ENCODE peak calls at places on chromosomes 3 and 15, in eight cellular contexts. One of them, this sample, is unnamed.

GRCh38 chr15:62067448-62068044 is 769 bp downstream of the C2CD4A start:
- ATAC-seq in memory B cell: peak; percentile 63
- ATAC-seq in CD4-positive, alpha-beta T cell: peak; percentile 65
- ATAC-seq in activated T-cell treated with anti-CD3 and anti-CD28 coated beads, Interleukin-2, amount 50 U/mL, for 4 hours: peak; percentile 74
- ATAC-seq in left colon: peak; percentile 60
- ATAC-seq in IMR-90: peak; percentile 7
- ATAC-seq in right cardiac atrium: peak; percentile 57
- ATAC-seq in activated B cell treated with CpG ODN at 0.5 μM for 24 hours: peak; percentile 66
- ATAC-seq in this sample: peak; percentile 61

GRCh38 chr3:118949113-118949760 is 85.4 kb downstream of the IGSF11 start:
- ATAC-seq in CD4-positive, alpha-beta T cell: peak; percentile 68
- ATAC-seq in right cardiac atrium: no peak
- ATAC-seq in activated T-cell treated with anti-CD3 and anti-CD28 coated beads, Interleukin-2, amount 50 U/mL, for 4 hours: peak; percentile 54
- ATAC-seq in left colon: no peak
- ATAC-seq in activated B cell treated with CpG ODN at 0.5 μM for 24 hours: no peak
- ATAC-seq in IMR-90: no peak
- ATAC-seq in memory B cell: no peak
- ATAC-seq in this sample: peak; percentile 37

GRCh38 chr3:149534671-149535394 is 60.3 kb downstream of the TM4SF4 start:
- ATAC-seq in CD4-positive, alpha-beta T cell: no peak
- ATAC-seq in activated B cell treated with CpG ODN at 0.5 μM for 24 hours: no peak
- ATAC-seq in IMR-90: peak; percentile 42
- ATAC-seq in activated T-cell treated with anti-CD3 and anti-CD28 coated beads, Interleukin-2, amount 50 U/mL, for 4 hours: no peak
- ATAC-seq in memory B cell: no peak
- ATAC-seq in right cardiac atrium: peak; percentile 55
- ATAC-seq in left colon: no peak
- ATAC-seq in this sample: no peak

GRCh38 chr3:156681003-156681402 is 6.6 kb downstream of the TIPARP start:
- ATAC-seq in activated T-cell treated with anti-CD3 and anti-CD28 coated beads, Interleukin-2, amount 50 U/mL, for 4 hours: no peak
- ATAC-seq in left colon: peak; percentile 78
- ATAC-seq in IMR-90: no peak
- ATAC-seq in activated B cell treated with CpG ODN at 0.5 μM for 24 hours: peak; percentile 78
- ATAC-seq in right cardiac atrium: peak; percentile 91
- ATAC-seq in memory B cell: peak; percentile 94
- ATAC-seq in CD4-positive, alpha-beta T cell: no peak
- ATAC-seq in this sample: no peak

GRCh38 chr3:43910750-43911149 is 220.0 kb downstream of the ABHD5 start:
- ATAC-seq in activated T-cell treated with anti-CD3 and anti-CD28 coated beads, Interleukin-2, amount 50 U/mL, for 4 hours: no peak
- ATAC-seq in right cardiac atrium: no peak
- ATAC-seq in activated B cell treated with CpG ODN at 0.5 μM for 24 hours: no peak
- ATAC-seq in CD4-positive, alpha-beta T cell: no peak
- ATAC-seq in memory B cell: no peak
- ATAC-seq in IMR-90: no peak
- ATAC-seq in left colon: no peak
- ATAC-seq in this sample: no peak

GRCh38 chr3:123670743-123671142 is 85.9 kb upstream of the HACD2 start:
- ATAC-seq in activated B cell treated with CpG ODN at 0.5 μM for 24 hours: no peak
- ATAC-seq in IMR-90: no peak
- ATAC-seq in CD4-positive, alpha-beta T cell: no peak
- ATAC-seq in activated T-cell treated with anti-CD3 and anti-CD28 coated beads, Interleukin-2, amount 50 U/mL, for 4 hours: no peak
- ATAC-seq in right cardiac atrium: no peak
- ATAC-seq in left colon: no peak
- ATAC-seq in memory B cell: no peak
- ATAC-seq in this sample: no peak

GRCh38 chr3:71990545-71990944 is 205.6 kb upstream of the PROK2 start:
- ATAC-seq in activated T-cell treated with anti-CD3 and anti-CD28 coated beads, Interleukin-2, amount 50 U/mL, for 4 hours: no peak
- ATAC-seq in left colon: no peak
- ATAC-seq in CD4-positive, alpha-beta T cell: no peak
- ATAC-seq in right cardiac atrium: no peak
- ATAC-seq in IMR-90: no peak
- ATAC-seq in activated B cell treated with CpG ODN at 0.5 μM for 24 hours: no peak
- ATAC-seq in memory B cell: no peak
- ATAC-seq in this sample: no peak

GRCh38 chr3:109136533-109136932 is at the start of gene C3orf85:
- ATAC-seq in CD4-positive, alpha-beta T cell: no peak
- ATAC-seq in IMR-90: no peak
- ATAC-seq in left colon: peak; percentile 73
- ATAC-seq in memory B cell: no peak
- ATAC-seq in right cardiac atrium: no peak
- ATAC-seq in activated B cell treated with CpG ODN at 0.5 μM for 24 hours: no peak
- ATAC-seq in activated T-cell treated with anti-CD3 and anti-CD28 coated beads, Interleukin-2, amount 50 U/mL, for 4 hours: no peak
- ATAC-seq in this sample: no peak

GRCh38 chr15:37034392-37034791 is 66.0 kb downstream of the MEIS2 start:
- ATAC-seq in right cardiac atrium: no peak
- ATAC-seq in activated B cell treated with CpG ODN at 0.5 μM for 24 hours: no peak
- ATAC-seq in left colon: no peak
- ATAC-seq in IMR-90: no peak
- ATAC-seq in memory B cell: no peak
- ATAC-seq in activated T-cell treated with anti-CD3 and anti-CD28 coated beads, Interleukin-2, amount 50 U/mL, for 4 hours: no peak
- ATAC-seq in CD4-positive, alpha-beta T cell: no peak
- ATAC-seq in this sample: no peak

GRCh38 chr15:74907277-74907870 is 723 bp upstream of the FAM219B start:
- ATAC-seq in activated B cell treated with CpG ODN at 0.5 μM for 24 hours: no peak
- ATAC-seq in CD4-positive, alpha-beta T cell: peak; percentile 3
- ATAC-seq in memory B cell: no peak
- ATAC-seq in activated T-cell treated with anti-CD3 and anti-CD28 coated beads, Interleukin-2, amount 50 U/mL, for 4 hours: peak; percentile 41
- ATAC-seq in left colon: peak; percentile 28
- ATAC-seq in right cardiac atrium: peak; percentile 65
- ATAC-seq in IMR-90: peak; percentile 5
- ATAC-seq in this sample: peak; percentile 18

GRCh38 chr3:36525115-36525711 is 144.9 kb downstream of the STAC start:
- ATAC-seq in memory B cell: no peak
- ATAC-seq in right cardiac atrium: no peak
- ATAC-seq in activated B cell treated with CpG ODN at 0.5 μM for 24 hours: no peak
- ATAC-seq in activated T-cell treated with anti-CD3 and anti-CD28 coated beads, Interleukin-2, amount 50 U/mL, for 4 hours: no peak
- ATAC-seq in left colon: no peak
- ATAC-seq in CD4-positive, alpha-beta T cell: no peak
- ATAC-seq in IMR-90: peak; percentile 42
- ATAC-seq in this sample: no peak

GRCh38 chr3:138493804-138494606 is 59.6 kb downstream of the ESYT3 start:
- ATAC-seq in right cardiac atrium: peak; percentile 78
- ATAC-seq in activated T-cell treated with anti-CD3 and anti-CD28 coated beads, Interleukin-2, amount 50 U/mL, for 4 hours: no peak
- ATAC-seq in IMR-90: peak; percentile 91
- ATAC-seq in activated B cell treated with CpG ODN at 0.5 μM for 24 hours: no peak
- ATAC-seq in memory B cell: no peak
- ATAC-seq in CD4-positive, alpha-beta T cell: no peak
- ATAC-seq in left colon: no peak
- ATAC-seq in this sample: no peak

GRCh38 chr15:36643551-36643950 is 64.1 kb downstream of the CDIN1 start:
- ATAC-seq in IMR-90: no peak
- ATAC-seq in activated B cell treated with CpG ODN at 0.5 μM for 24 hours: no peak
- ATAC-seq in left colon: no peak
- ATAC-seq in CD4-positive, alpha-beta T cell: no peak
- ATAC-seq in right cardiac atrium: no peak
- ATAC-seq in activated T-cell treated with anti-CD3 and anti-CD28 coated beads, Interleukin-2, amount 50 U/mL, for 4 hours: no peak
- ATAC-seq in memory B cell: no peak
- ATAC-seq in this sample: no peak

GRCh38 chr3:54861248-54862067 is 66.4 kb downstream of the LRTM1 start:
- ATAC-seq in activated T-cell treated with anti-CD3 and anti-CD28 coated beads, Interleukin-2, amount 50 U/mL, for 4 hours: no peak
- ATAC-seq in right cardiac atrium: peak; percentile 81
- ATAC-seq in memory B cell: no peak
- ATAC-seq in CD4-positive, alpha-beta T cell: no peak
- ATAC-seq in left colon: no peak
- ATAC-seq in activated B cell treated with CpG ODN at 0.5 μM for 24 hours: no peak
- ATAC-seq in IMR-90: no peak
- ATAC-seq in this sample: no peak

GRCh38 chr15:31473384-31474058 is 146.9 kb downstream of the KLF13 start:
- ATAC-seq in IMR-90: no peak
- ATAC-seq in activated B cell treated with CpG ODN at 0.5 μM for 24 hours: peak; percentile 25
- ATAC-seq in left colon: peak; percentile 8
- ATAC-seq in CD4-positive, alpha-beta T cell: no peak
- ATAC-seq in right cardiac atrium: no peak
- ATAC-seq in activated T-cell treated with anti-CD3 and anti-CD28 coated beads, Interleukin-2, amount 50 U/mL, for 4 hours: no peak
- ATAC-seq in memory B cell: peak; percentile 42
- ATAC-seq in this sample: no peak

GRCh38 chr3:37114251-37115145 is 59.9 kb downstream of the LRRFIP2 start:
- ATAC-seq in left colon: no peak
- ATAC-seq in IMR-90: peak; percentile 72
- ATAC-seq in memory B cell: no peak
- ATAC-seq in right cardiac atrium: no peak
- ATAC-seq in CD4-positive, alpha-beta T cell: no peak
- ATAC-seq in activated B cell treated with CpG ODN at 0.5 μM for 24 hours: no peak
- ATAC-seq in activated T-cell treated with anti-CD3 and anti-CD28 coated beads, Interleukin-2, amount 50 U/mL, for 4 hours: peak; percentile 76
- ATAC-seq in this sample: peak; percentile 89

GRCh38 chr3:128487538-128487812 is 5.5 kb downstream of the GATA2 start:
- ATAC-seq in right cardiac atrium: no peak
- ATAC-seq in left colon: no peak
- ATAC-seq in memory B cell: peak; percentile 9
- ATAC-seq in CD4-positive, alpha-beta T cell: peak; percentile 3
- ATAC-seq in IMR-90: no peak
- ATAC-seq in activated T-cell treated with anti-CD3 and anti-CD28 coated beads, Interleukin-2, amount 50 U/mL, for 4 hours: peak; percentile 12
- ATAC-seq in activated B cell treated with CpG ODN at 0.5 μM for 24 hours: no peak
- ATAC-seq in this sample: no peak

GRCh38 chr3:9021610-9022009 is 58.3 kb upstream of the RAD18 start:
- ATAC-seq in IMR-90: no peak
- ATAC-seq in right cardiac atrium: no peak
- ATAC-seq in left colon: no peak
- ATAC-seq in activated B cell treated with CpG ODN at 0.5 μM for 24 hours: no peak
- ATAC-seq in memory B cell: no peak
- ATAC-seq in activated T-cell treated with anti-CD3 and anti-CD28 coated beads, Interleukin-2, amount 50 U/mL, for 4 hours: no peak
- ATAC-seq in CD4-positive, alpha-beta T cell: no peak
- ATAC-seq in this sample: no peak

GRCh38 chr3:193465992-193466618 is 87.6 kb upstream of the ATP13A5 start:
- ATAC-seq in CD4-positive, alpha-beta T cell: no peak
- ATAC-seq in activated B cell treated with CpG ODN at 0.5 μM for 24 hours: no peak
- ATAC-seq in right cardiac atrium: no peak
- ATAC-seq in memory B cell: no peak
- ATAC-seq in left colon: peak; percentile 64
- ATAC-seq in IMR-90: no peak
- ATAC-seq in activated T-cell treated with anti-CD3 and anti-CD28 coated beads, Interleukin-2, amount 50 U/mL, for 4 hours: no peak
- ATAC-seq in this sample: no peak

GRCh38 chr3:29977360-29977759 is 629.0 kb upstream of the TGFBR2 start:
- ATAC-seq in activated B cell treated with CpG ODN at 0.5 μM for 24 hours: no peak
- ATAC-seq in activated T-cell treated with anti-CD3 and anti-CD28 coated beads, Interleukin-2, amount 50 U/mL, for 4 hours: no peak
- ATAC-seq in memory B cell: no peak
- ATAC-seq in left colon: no peak
- ATAC-seq in right cardiac atrium: no peak
- ATAC-seq in IMR-90: no peak
- ATAC-seq in CD4-positive, alpha-beta T cell: no peak
- ATAC-seq in this sample: no peak

GRCh38 chr15:57784081-57784488 is 77.6 kb downstream of the POLR2M start:
- ATAC-seq in CD4-positive, alpha-beta T cell: no peak
- ATAC-seq in left colon: no peak
- ATAC-seq in activated T-cell treated with anti-CD3 and anti-CD28 coated beads, Interleukin-2, amount 50 U/mL, for 4 hours: no peak
- ATAC-seq in memory B cell: no peak
- ATAC-seq in IMR-90: no peak
- ATAC-seq in right cardiac atrium: peak; percentile 93
- ATAC-seq in activated B cell treated with CpG ODN at 0.5 μM for 24 hours: no peak
- ATAC-seq in this sample: no peak

GRCh38 chr3:142875583-142876207 is 13.2 kb downstream of the PCOLCE2 start:
- ATAC-seq in activated B cell treated with CpG ODN at 0.5 μM for 24 hours: no peak
- ATAC-seq in CD4-positive, alpha-beta T cell: no peak
- ATAC-seq in activated T-cell treated with anti-CD3 and anti-CD28 coated beads, Interleukin-2, amount 50 U/mL, for 4 hours: peak; percentile 28
- ATAC-seq in left colon: no peak
- ATAC-seq in memory B cell: no peak
- ATAC-seq in right cardiac atrium: no peak
- ATAC-seq in IMR-90: no peak
- ATAC-seq in this sample: peak; percentile 85

GRCh38 chr15:80674245-80674614 is 20.9 kb upstream of the ABHD17C start:
- ATAC-seq in activated B cell treated with CpG ODN at 0.5 μM for 24 hours: no peak
- ATAC-seq in memory B cell: no peak
- ATAC-seq in CD4-positive, alpha-beta T cell: no peak
- ATAC-seq in right cardiac atrium: no peak
- ATAC-seq in IMR-90: peak; percentile 53
- ATAC-seq in left colon: no peak
- ATAC-seq in activated T-cell treated with anti-CD3 and anti-CD28 coated beads, Interleukin-2, amount 50 U/mL, for 4 hours: no peak
- ATAC-seq in this sample: no peak

GRCh38 chr3:99172736-99173657 is 271.5 kb upstream of the DCBLD2 start:
- ATAC-seq in activated B cell treated with CpG ODN at 0.5 μM for 24 hours: no peak
- ATAC-seq in CD4-positive, alpha-beta T cell: no peak
- ATAC-seq in activated T-cell treated with anti-CD3 and anti-CD28 coated beads, Interleukin-2, amount 50 U/mL, for 4 hours: no peak
- ATAC-seq in right cardiac atrium: no peak
- ATAC-seq in left colon: peak; percentile 60
- ATAC-seq in memory B cell: no peak
- ATAC-seq in IMR-90: peak; percentile 82
- ATAC-seq in this sample: no peak

GRCh38 chr3:42094128-42094527 is 3.0 kb downstream of the TRAK1 start:
- ATAC-seq in left colon: no peak
- ATAC-seq in activated T-cell treated with anti-CD3 and anti-CD28 coated beads, Interleukin-2, amount 50 U/mL, for 4 hours: peak; percentile 50
- ATAC-seq in activated B cell treated with CpG ODN at 0.5 μM for 24 hours: peak; percentile 72
- ATAC-seq in IMR-90: peak; percentile 45
- ATAC-seq in right cardiac atrium: no peak
- ATAC-seq in memory B cell: peak; percentile 58
- ATAC-seq in CD4-positive, alpha-beta T cell: no peak
- ATAC-seq in this sample: peak; percentile 52

GRCh38 chr3:28989646-28990089 is 291.2 kb upstream of the RBMS3 start:
- ATAC-seq in CD4-positive, alpha-beta T cell: no peak
- ATAC-seq in IMR-90: peak; percentile 57
- ATAC-seq in activated T-cell treated with anti-CD3 and anti-CD28 coated beads, Interleukin-2, amount 50 U/mL, for 4 hours: peak; percentile 56
- ATAC-seq in activated B cell treated with CpG ODN at 0.5 μM for 24 hours: peak; percentile 58
- ATAC-seq in right cardiac atrium: no peak
- ATAC-seq in left colon: no peak
- ATAC-seq in memory B cell: no peak
- ATAC-seq in this sample: peak; percentile 29

GRCh38 chr3:146558811-146559210 is 14.4 kb upstream of the PLSCR1 start:
- ATAC-seq in right cardiac atrium: no peak
- ATAC-seq in CD4-positive, alpha-beta T cell: no peak
- ATAC-seq in activated B cell treated with CpG ODN at 0.5 μM for 24 hours: no peak
- ATAC-seq in activated T-cell treated with anti-CD3 and anti-CD28 coated beads, Interleukin-2, amount 50 U/mL, for 4 hours: no peak
- ATAC-seq in memory B cell: no peak
- ATAC-seq in left colon: no peak
- ATAC-seq in IMR-90: no peak
- ATAC-seq in this sample: no peak

GRCh38 chr3:157529085-157529484 is 25.9 kb upstream of the VEPH1 start:
- ATAC-seq in left colon: no peak
- ATAC-seq in CD4-positive, alpha-beta T cell: no peak
- ATAC-seq in right cardiac atrium: no peak
- ATAC-seq in IMR-90: no peak
- ATAC-seq in memory B cell: no peak
- ATAC-seq in activated B cell treated with CpG ODN at 0.5 μM for 24 hours: no peak
- ATAC-seq in activated T-cell treated with anti-CD3 and anti-CD28 coated beads, Interleukin-2, amount 50 U/mL, for 4 hours: no peak
- ATAC-seq in this sample: no peak

GRCh38 chr3:147809206-147809605 is 400.0 kb downstream of the ZIC1 start:
- ATAC-seq in IMR-90: no peak
- ATAC-seq in activated B cell treated with CpG ODN at 0.5 μM for 24 hours: no peak
- ATAC-seq in left colon: no peak
- ATAC-seq in CD4-positive, alpha-beta T cell: no peak
- ATAC-seq in memory B cell: no peak
- ATAC-seq in activated T-cell treated with anti-CD3 and anti-CD28 coated beads, Interleukin-2, amount 50 U/mL, for 4 hours: no peak
- ATAC-seq in right cardiac atrium: no peak
- ATAC-seq in this sample: no peak

GRCh38 chr15:31389576-31389975 is 62.9 kb downstream of the KLF13 start:
- ATAC-seq in activated T-cell treated with anti-CD3 and anti-CD28 coated beads, Interleukin-2, amount 50 U/mL, for 4 hours: no peak
- ATAC-seq in left colon: no peak
- ATAC-seq in CD4-positive, alpha-beta T cell: no peak
- ATAC-seq in right cardiac atrium: no peak
- ATAC-seq in memory B cell: no peak
- ATAC-seq in IMR-90: no peak
- ATAC-seq in activated B cell treated with CpG ODN at 0.5 μM for 24 hours: no peak
- ATAC-seq in this sample: no peak

GRCh38 chr3:80232760-80233159 is 465.0 kb upstream of the ROBO1 start:
- ATAC-seq in activated T-cell treated with anti-CD3 and anti-CD28 coated beads, Interleukin-2, amount 50 U/mL, for 4 hours: no peak
- ATAC-seq in memory B cell: no peak
- ATAC-seq in right cardiac atrium: no peak
- ATAC-seq in IMR-90: peak; percentile 73
- ATAC-seq in left colon: no peak
- ATAC-seq in activated B cell treated with CpG ODN at 0.5 μM for 24 hours: no peak
- ATAC-seq in CD4-positive, alpha-beta T cell: no peak
- ATAC-seq in this sample: no peak

GRCh38 chr15:79370716-79371115 is 59.8 kb downstream of the TMED3 start:
- ATAC-seq in right cardiac atrium: no peak
- ATAC-seq in left colon: no peak
- ATAC-seq in activated T-cell treated with anti-CD3 and anti-CD28 coated beads, Interleukin-2, amount 50 U/mL, for 4 hours: no peak
- ATAC-seq in memory B cell: no peak
- ATAC-seq in CD4-positive, alpha-beta T cell: no peak
- ATAC-seq in activated B cell treated with CpG ODN at 0.5 μM for 24 hours: no peak
- ATAC-seq in IMR-90: peak; percentile 64
- ATAC-seq in this sample: no peak

GRCh38 chr15:52113708-52114107 is 1.1 kb upstream of the BCL2L10 start:
- ATAC-seq in left colon: no peak
- ATAC-seq in CD4-positive, alpha-beta T cell: no peak
- ATAC-seq in activated T-cell treated with anti-CD3 and anti-CD28 coated beads, Interleukin-2, amount 50 U/mL, for 4 hours: no peak
- ATAC-seq in IMR-90: no peak
- ATAC-seq in activated B cell treated with CpG ODN at 0.5 μM for 24 hours: no peak
- ATAC-seq in memory B cell: no peak
- ATAC-seq in right cardiac atrium: no peak
- ATAC-seq in this sample: no peak